ENCODE peak calls at places on chromosomes 2 and 18, in four cellular contexts. T is CD8-positive, alpha-beta T cell; X is esophagus squamous epithelium; D is cardiac muscle cell. I is an unnamed sample.
A peak's percentile ranks its signal among the peaks of the same experiment; 100 is the strongest.

GRCh38 chr2:138565251-138565598 is 63.7 kb downstream of the SPOPL start:
- DNase-seq in T (no peak), X (no peak), D (no peak), I (no peak)

GRCh38 chr2:69798909-69799526 is 30.4 kb upstream of the GMCL1 start:
- DNase-seq in T (no peak), X (no peak), D (peak; percentile 53), I (no peak)

GRCh38 chr2:200592414-200593075 is 6.7 kb downstream of the AOX1 start:
- DNase-seq in T (no peak), X (no peak), D (peak; percentile 58), I (no peak)

GRCh38 chr2:44290271-44290670 is 15.0 kb downstream of the SLC3A1 start:
- DNase-seq in T (no peak), X (no peak), D (no peak), I (no peak)

GRCh38 chr2:21382980-21383520 is 259.3 kb downstream of the TDRD15 start:
- DNase-seq in T (no peak), X (no peak), D (no peak), I (no peak)

GRCh38 chr18:7059276-7059675 is 58.3 kb downstream of the LAMA1 start:
- DNase-seq in T (no peak), X (no peak), D (no peak), I (no peak)

GRCh38 chr2:205772983-205773382 is 90.7 kb downstream of the NRP2 start:
- DNase-seq in T (no peak), X (no peak), D (no peak), I (no peak)

GRCh38 chr2:43106767-43107527 is 119.5 kb downstream of the ZFP36L2 start:
- DNase-seq in T (no peak), X (no peak), D (no peak), I (no peak)

GRCh38 chr18:53004798-53005197 is 664.8 kb downstream of the DCC start:
- DNase-seq in T (no peak), X (no peak), D (peak; percentile 49), I (no peak)

GRCh38 chr2:70935468-70936164 is at the start of gene ATP6V1B1:
- DNase-seq in T (no peak), X (no peak), D (peak; percentile 37), I (no peak)

GRCh38 chr2:240648155-240648649 is 22.9 kb downstream of the GPR35 start:
- DNase-seq in T (no peak), X (no peak), D (no peak), I (no peak)

GRCh38 chr2:37579314-37579713 is 92.1 kb downstream of the CDC42EP3 start:
- DNase-seq in T (no peak), X (no peak), D (no peak), I (no peak)

GRCh38 chr18:74989134-74989533 is 219.8 kb downstream of the PTGR3 start:
- DNase-seq in T (no peak), X (no peak), D (no peak), I (no peak)

GRCh38 chr2:26363323-26363722 is 16.7 kb upstream of the ADGRF3 start:
- DNase-seq in T (no peak), X (no peak), D (no peak), I (no peak)

GRCh38 chr2:176621350-176621749 is 352.1 kb downstream of the MTX2 start:
- DNase-seq in T (no peak), X (no peak), D (peak; percentile 39), I (no peak)

GRCh38 chr18:72768681-72769229 is 99.0 kb downstream of the NETO1 start:
- DNase-seq in T (no peak), X (no peak), D (no peak), I (no peak)
- TF ChIP-seq CTCF in T (no peak), X (no peak), D (no peak), I (no peak)

GRCh38 chr2:11473604-11474440 is 7.9 kb upstream of the E2F6 start:
- DNase-seq in T (no peak), X (no peak), D (no peak), I (no peak)
- H3K4me3 ChIP-seq in T (no peak overlapping the region), X (no peak overlapping the region), D (no peak overlapping the region), I (no peak overlapping the region)

DNA sequence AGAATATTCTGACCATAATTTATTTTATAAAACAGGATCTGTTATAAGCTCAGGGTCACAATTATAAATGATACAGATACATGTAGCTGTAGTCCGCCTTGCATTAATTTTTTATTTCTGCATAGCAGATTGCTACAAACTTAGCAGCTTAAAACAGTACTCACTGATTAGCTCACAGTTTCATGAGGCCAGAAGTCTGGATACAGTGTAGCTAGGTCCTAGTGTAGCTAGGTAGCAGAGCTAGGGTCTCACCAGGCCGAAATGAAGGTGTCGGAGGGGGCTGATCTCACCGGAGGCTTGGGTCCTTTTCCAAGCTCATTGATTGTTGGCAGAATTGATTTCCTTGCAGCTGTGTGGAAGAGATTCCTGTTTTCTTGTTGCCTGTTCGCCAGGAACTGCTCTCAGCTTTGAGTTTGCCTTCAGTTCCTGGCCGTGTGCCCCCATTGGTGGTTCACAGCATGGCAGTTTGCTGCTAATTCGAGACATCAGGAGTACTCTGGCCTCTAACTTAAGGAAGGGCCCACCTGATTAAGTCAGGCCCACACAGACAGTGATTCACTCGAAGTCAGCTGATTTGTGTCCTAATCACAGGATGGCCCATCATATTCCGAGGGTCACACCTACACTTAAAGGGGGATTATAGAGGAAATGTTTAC is 18.4 kb downstream of the NAPG start:
- DNase-seq in T (no peak), X (no peak), D (no peak), I (no peak)
- TF ChIP-seq CTCF in T (no peak), X (no peak), D (no peak), I (no peak)

GRCh38 chr18:48407358-48407757 is 1.8 kb downstream of the ZBTB7C start:
- DNase-seq in T (no peak), X (no peak), D (no peak), I (no peak)
- H3K4me3 ChIP-seq in T (no peak overlapping the region), X (no peak overlapping the region), D (no peak overlapping the region), I (no peak overlapping the region)

I was measured in AG04449.